ENCODE peak calls at places on chromosomes 11 and 22, in ten cellular contexts. W is A549, R is H1, V is tibial nerve, X is esophagus muscularis mucosa, U is ovary, H is stomach, Q is upper lobe of left lung, K is K562, C is sigmoid colon. L is an unnamed sample.

GRCh38 chr11:125935629-125936199 is 10.1 kb upstream of the VSIG10L2 start:
- DNase-seq in W (no peak), R (peak), V (no peak), X (no peak), U (no peak), H (peak), Q (no peak), K (no peak), C (peak), L (no peak)

GRCh38 chr11:28461846-28462245 is 353.7 kb downstream of the METTL15 start:
- DNase-seq in W (peak), R (no peak), V (no peak), X (no peak), U (no peak), H (no peak), Q (no peak), K (no peak), C (no peak), L (no peak)

GRCh38 chr22:27804016-27804415 is 2.5 kb upstream of the MN1 start:
- DNase-seq in W (no peak), R (no peak), V (no peak), X (no peak), U (no peak), H (no peak), Q (no peak), K (no peak), C (no peak), L (no peak)

GRCh38 chr11:32374261-32374711 is 61.1 kb downstream of the WT1 start:
- DNase-seq in W (peak), R (peak), V (no peak), X (no peak), U (peak), H (no peak), Q (no peak), K (peak), C (no peak), L (peak)

GRCh38 chr11:81655351-81655750 is 1078.3 kb downstream of the FAM181B start:
- DNase-seq in W (no peak), R (no peak), V (no peak), X (no peak), U (no peak), H (no peak), Q (no peak), K (no peak), C (no peak), L (no peak)

GRCh38 chr11:66489636-66490035 is 9.4 kb downstream of the DPP3 start:
- DNase-seq in W (no peak), R (no peak), V (no peak), X (no peak), U (no peak), H (no peak), Q (no peak), K (no peak), C (no peak), L (no peak)

GRCh38 chr11:117081908-117082307 is 16.3 kb downstream of the SIK3 start:
- DNase-seq in W (no peak), R (no peak), V (no peak), X (no peak), U (no peak), H (no peak), Q (no peak), K (no peak), C (no peak), L (no peak)

GRCh38 chr22:39624501-39624821 is 53.9 kb downstream of the CACNA1I start:
- DNase-seq in W (no peak), R (no peak), V (no peak), X (no peak), U (no peak), H (no peak), Q (no peak), K (no peak), C (no peak), L (no peak)

GRCh38 chr11:24496728-24497396 is at the start of gene LUZP2:
- DNase-seq in W (no peak), R (peak), V (no peak), X (no peak), U (no peak), H (no peak), Q (no peak), K (no peak), C (no peak), L (no peak)

GRCh38 chr11:5037926-5038325 is 8.4 kb upstream of the OR52J3 start:
- DNase-seq in W (no peak), R (no peak), V (no peak), X (no peak), U (no peak), H (no peak), Q (no peak), K (no peak), C (no peak), L (no peak)

GRCh38 chr11:63769044-63769718 is 606 bp upstream of the ZFTA start:
- DNase-seq in W (no peak), R (peak), V (no peak), X (no peak), U (peak), H (no peak), Q (no peak), K (peak), C (peak), L (peak)

GRCh38 chr11:3641701-3642070 is at the start of gene ART5:
- DNase-seq in W (no peak), R (no peak), V (no peak), X (no peak), U (no peak), H (no peak), Q (no peak), K (no peak), C (no peak), L (no peak)

GRCh38 chr11:3641191-3641590 is 601 bp downstream of the ART5 start:
- DNase-seq in W (no peak), R (no peak), V (no peak), X (no peak), U (peak), H (no peak), Q (no peak), K (no peak), C (no peak), L (no peak)

GRCh38 chr11:3644817-3645235 is at the start of gene ART1:
- DNase-seq in W (peak), R (no peak), V (no peak), X (no peak), U (no peak), H (no peak), Q (no peak), K (peak), C (no peak), L (no peak)

GRCh38 chr11:3639841-3640240 is 2.0 kb downstream of the ART5 start:
- DNase-seq in W (no peak), R (no peak), V (no peak), X (no peak), U (no peak), H (no peak), Q (no peak), K (no peak), C (no peak), L (no peak)

DNA sequence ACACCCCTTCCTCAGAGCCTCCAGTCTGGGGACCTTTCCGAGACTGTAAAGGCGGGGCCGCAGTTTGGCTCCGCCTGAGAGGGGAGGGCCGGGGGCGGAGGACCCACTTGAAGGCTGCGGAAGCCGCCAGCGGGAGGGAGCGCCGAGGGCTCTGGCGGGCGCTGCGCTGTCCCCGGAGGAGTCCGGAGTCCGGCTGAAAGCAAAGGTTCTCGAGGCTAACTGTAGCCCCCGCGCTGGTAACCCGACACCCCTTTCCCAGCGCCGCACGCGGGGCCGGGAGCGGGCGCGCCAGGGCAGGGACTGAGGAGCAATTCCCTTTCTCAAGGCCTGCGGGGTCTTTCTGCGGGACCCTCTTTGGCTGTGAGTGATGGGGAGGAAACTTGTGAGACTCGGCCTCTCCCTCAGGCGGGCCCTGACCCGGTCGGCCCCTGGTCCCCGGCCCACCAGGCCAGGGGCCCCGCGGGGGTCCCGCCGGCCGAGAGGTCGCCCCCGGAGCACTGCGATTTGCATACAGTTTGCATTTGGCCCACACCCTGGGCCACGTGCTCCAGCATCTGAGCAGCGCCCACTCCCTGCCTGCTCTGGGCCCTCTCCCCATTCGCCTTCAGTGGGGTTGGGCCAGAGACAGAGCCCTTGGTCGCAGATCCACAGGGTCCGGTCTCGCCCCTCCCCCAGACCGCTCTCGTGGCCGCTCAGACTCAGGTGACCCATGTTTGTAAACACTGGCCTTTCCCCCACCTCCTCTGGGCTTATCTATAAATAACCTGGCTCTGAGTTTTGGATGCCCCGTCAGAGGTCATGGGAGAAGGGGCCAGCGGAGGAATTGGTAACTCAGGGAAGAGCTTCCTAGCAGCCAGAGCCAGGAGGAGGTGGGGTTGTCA is 519 bp upstream of the ART5 start:
- DNase-seq in W (peak), R (peak), V (peak), X (no peak), U (peak), H (peak), Q (peak), K (peak), C (peak), L (peak)
- TF ChIP-seq POLR2A in W (no peak), R (peak), V (no peak), X (no peak), U (peak), H (no peak), Q (no peak), K (peak), C (no peak), L (peak)

GRCh38 chr11:16397355-16397754 is 41.0 kb upstream of the SOX6 start:
- DNase-seq in W (no peak), R (no peak), V (no peak), X (no peak), U (no peak), H (no peak), Q (no peak), K (no peak), C (no peak), L (no peak)

GRCh38 chr11:16395601-16396000 is 39.3 kb upstream of the SOX6 start:
- DNase-seq in W (no peak), R (no peak), V (no peak), X (no peak), U (no peak), H (no peak), Q (no peak), K (no peak), C (no peak), L (no peak)

GRCh38 chr11:16393335-16393734 is 37.0 kb upstream of the SOX6 start:
- DNase-seq in W (no peak), R (no peak), V (no peak), X (no peak), U (no peak), H (no peak), Q (no peak), K (peak), C (no peak), L (no peak)

GRCh38 chr11:16392646-16393045 is 36.3 kb upstream of the SOX6 start:
- DNase-seq in W (no peak), R (no peak), V (no peak), X (no peak), U (no peak), H (no peak), Q (no peak), K (peak), C (no peak), L (no peak)

DNA sequence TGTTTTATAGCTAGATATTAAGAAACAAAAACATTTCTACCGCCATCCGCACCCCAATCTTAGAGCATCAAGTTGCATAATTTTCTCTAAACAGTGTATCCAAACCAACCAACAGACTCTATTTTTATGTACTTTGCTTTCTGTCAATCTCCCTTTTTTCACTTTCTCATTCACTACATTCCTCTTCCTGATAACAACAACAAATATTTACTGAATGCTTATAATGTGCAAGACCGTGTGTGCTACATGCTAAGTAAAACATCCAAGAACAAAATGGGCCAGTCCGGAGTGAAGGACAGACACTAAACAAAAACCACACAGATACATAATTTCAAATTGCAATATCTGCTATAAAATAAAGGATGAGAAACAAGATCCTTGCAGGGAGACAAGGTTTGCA is 38.6 kb upstream of the SOX6 start:
- DNase-seq in W (no peak), R (no peak), V (no peak), X (no peak), U (no peak), H (no peak), Q (no peak), K (no peak), C (no peak), L (no peak)
- H3K4me3 ChIP-seq in W (no peak), R (no peak), V (no peak), X (no peak), U (no peak), H (no peak), Q (no peak), K (no peak), C (no peak), L (no peak)

GRCh38 chr11:118148240-118148639 is 4.4 kb downstream of the SCN4B start:
- DNase-seq in W (no peak), R (no peak), V (no peak), X (no peak), U (no peak), H (no peak), Q (no peak), K (no peak), C (no peak), L (no peak)

GRCh38 chr11:118145285-118146227 is 7.1 kb downstream of the SCN4B start:
- DNase-seq in W (peak), R (peak), V (peak), X (peak), U (peak), H (peak), Q (peak), K (peak), C (peak), L (peak)

GRCh38 chr11:118148877-118149276 is 3.7 kb downstream of the SCN4B start:
- DNase-seq in W (no peak), R (no peak), V (no peak), X (no peak), U (no peak), H (no peak), Q (no peak), K (no peak), C (no peak), L (no peak)

GRCh38 chr11:118146554-118146953 is 6.1 kb downstream of the SCN4B start:
- DNase-seq in W (no peak), R (no peak), V (no peak), X (no peak), U (no peak), H (no peak), Q (no peak), K (no peak), C (no peak), L (no peak)

GRCh38 chr11:118147502-118147901 is 5.1 kb downstream of the SCN4B start:
- DNase-seq in W (no peak), R (no peak), V (no peak), X (no peak), U (no peak), H (no peak), Q (no peak), K (peak), C (no peak), L (no peak)
- TF ChIP-seq EP300 in W (no peak), R (no peak), V (no peak), X (no peak), U (no peak), H (no peak), Q (no peak), K (no peak), C (no peak), L (no peak)

DNA sequence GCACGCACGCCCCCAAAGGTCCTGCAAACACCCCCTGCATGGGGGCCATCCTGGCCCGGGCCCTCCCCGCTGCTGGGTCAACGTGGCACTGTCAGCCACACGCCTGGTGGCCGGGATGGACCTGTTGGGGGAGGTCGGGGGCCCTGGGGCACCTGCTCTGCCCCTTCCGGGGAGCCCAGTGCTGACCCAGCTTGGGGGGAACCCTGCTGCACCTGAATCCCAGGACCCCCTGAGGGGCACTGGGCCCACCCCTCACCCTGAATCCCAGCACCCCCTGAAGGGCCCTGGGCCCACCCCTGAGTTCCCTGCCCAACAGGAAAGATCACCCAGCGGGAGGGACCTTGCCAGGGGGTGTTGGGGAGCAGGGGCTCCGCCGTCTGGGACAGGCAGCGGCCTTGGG is 413 bp upstream of the MUC6 start:
- DNase-seq in W (no peak), R (no peak), V (no peak), X (no peak), U (no peak), H (no peak), Q (no peak), K (no peak), C (no peak), L (no peak)
- TF ChIP-seq POLR2A in W (no peak), R (no peak), V (no peak), X (no peak), U (no peak), H (no peak), Q (no peak), K (no peak), C (no peak), L (no peak)

GRCh38 chr22:21016644-21017420 is 1.9 kb downstream of the P2RX6 start:
- DNase-seq in W (no peak), R (no peak), V (no peak), X (no peak), U (no peak), H (no peak), Q (no peak), K (no peak), C (no peak), L (no peak)

GRCh38 chr22:21013742-21014201 is 1.2 kb upstream of the P2RX6 start:
- DNase-seq in W (no peak), R (no peak), V (no peak), X (no peak), U (no peak), H (no peak), Q (no peak), K (no peak), C (no peak), L (no peak)

GRCh38 chr22:21012446-21013407 is 2.2 kb upstream of the P2RX6 start:
- DNase-seq in W (no peak), R (no peak), V (no peak), X (no peak), U (no peak), H (no peak), Q (no peak), K (no peak), C (no peak), L (no peak)

GRCh38 chr22:21015051-21016006 is at the start of gene P2RX6:
- DNase-seq in W (no peak), R (no peak), V (no peak), X (no peak), U (peak), H (no peak), Q (no peak), K (peak), C (no peak), L (no peak)

GRCh38 chr22:21014202-21015050 is 539 bp upstream of the P2RX6 start:
- DNase-seq in W (peak), R (peak), V (peak), X (peak), U (peak), H (peak), Q (peak), K (peak), C (peak), L (peak)
- H3K4me3 ChIP-seq in W (peak), R (peak), V (peak), X (peak), U (peak), H (peak), Q (peak), K (peak), C (peak), L (peak)

GRCh38 chr11:105024394-105024793 is 1.4 kb upstream of the CASP5 start:
- DNase-seq in W (no peak), R (no peak), V (no peak), X (no peak), U (no peak), H (no peak), Q (no peak), K (no peak), C (no peak), L (no peak)

GRCh38 chr11:105027671-105028070 is 4.7 kb upstream of the CASP5 start:
- DNase-seq in W (no peak), R (no peak), V (no peak), X (no peak), U (no peak), H (no peak), Q (no peak), K (no peak), C (no peak), L (no peak)

GRCh38 chr11:105022527-105022926 is 441 bp downstream of the CASP5 start:
- DNase-seq in W (no peak), R (no peak), V (no peak), X (no peak), U (no peak), H (no peak), Q (no peak), K (no peak), C (no peak), L (no peak)

GRCh38 chr11:105022998-105023397 is at the start of gene CASP5:
- DNase-seq in W (no peak), R (no peak), V (no peak), X (no peak), U (no peak), H (no peak), Q (no peak), K (no peak), C (no peak), L (peak)
- TF ChIP-seq EP300 in W (no peak), R (no peak), V (no peak), X (no peak), U (no peak), H (no peak), Q (no peak), K (no peak), C (no peak), L (no peak)

L was measured in transverse colon.